ENCODE peak calls at places on chromosomes 12 and 14, in seven cellular contexts. F, N, K, R, Z, C and Q are unnamed samples.
A peak's percentile ranks its signal among the peaks of the same experiment; 100 is the strongest.

GRCh38 chr12:22234561-22234960 is 99.9 kb downstream of the ST8SIA1 start:
- DNase-seq in F (no peak), N (no peak), K (no peak), R (no peak), Z (no peak), C (no peak), Q (no peak)

GRCh38 chr12:57993030-57993429 is 51.7 kb downstream of the ATP23 start:
- DNase-seq in F (no peak), N (no peak), K (no peak), R (no peak), Z (no peak), C (no peak), Q (no peak)

GRCh38 chr14:58541623-58542022 is 96.1 kb upstream of the DACT1 start:
- DNase-seq in F (no peak), N (no peak), K (no peak), R (no peak), Z (no peak), C (no peak), Q (no peak)

GRCh38 chr14:105178069-105178867 is 2.8 kb downstream of the NUDT14 start:
- DNase-seq in F (no peak), N (no peak), K (no peak), R (no peak), Z (no peak), C (no peak), Q (no peak)

GRCh38 chr14:35355981-35356839 is 48.3 kb downstream of the NFKBIA start:
- DNase-seq in F (no peak), N (no peak), K (no peak), R (no peak), Z (no peak), C (no peak), Q (peak; percentile 21)

GRCh38 chr14:79734151-79734550 is 477.2 kb downstream of the DIO2 start:
- DNase-seq in F (no peak), N (no peak), K (no peak), R (no peak), Z (no peak), C (no peak), Q (no peak)

GRCh38 chr12:105357162-105357691 is 26.7 kb downstream of the C12orf75 start:
- DNase-seq in F (no peak), N (no peak), K (no peak), R (no peak), Z (no peak), C (no peak), Q (peak; percentile 69)

GRCh38 chr12:111368291-111368683 is 608 bp downstream of the PHETA1 start:
- DNase-seq in F (no peak), N (no peak), K (peak; percentile 58), R (no peak), Z (no peak), C (no peak), Q (no peak)

GRCh38 chr14:105904379-105904778 is 378.0 kb downstream of the TMEM121 start:
- DNase-seq in F (no peak), N (no peak), K (no peak), R (no peak), Z (no peak), C (no peak), Q (no peak)

GRCh38 chr12:104494816-104495158 is 38.0 kb downstream of the CHST11 start:
- DNase-seq in F (no peak), N (no peak), K (no peak), R (no peak), Z (no peak), C (no peak), Q (no peak)

GRCh38 chr12:30782316-30783173 is 27.8 kb upstream of the CAPRIN2 start:
- DNase-seq in F (no peak), N (no peak), K (no peak), R (no peak), Z (no peak), C (no peak), Q (no peak)

GRCh38 chr12:49055978-49056754 is 4.4 kb downstream of the KMT2D start:
- DNase-seq in F (peak; percentile 41), N (peak; percentile 41), K (no peak), R (peak; percentile 30), Z (no peak), C (no peak), Q (peak; percentile 60)

GRCh38 chr12:77575376-77575775 is 255.3 kb upstream of the NAV3 start:
- DNase-seq in F (no peak), N (no peak), K (no peak), R (no peak), Z (no peak), C (no peak), Q (no peak)